ENCODE peak calls at places on chromosomes 1 and 21, in five cellular contexts. C is hepatocyte, S is skeletal muscle cell, H is endothelial cell, W is HAP-1. K is an unnamed sample.

GRCh38 chr21:43721939-43722338 is 3.0 kb downstream of the PDXK start:
- DNase-seq in C (no peak), S (no peak), H (no peak), W (no peak), K (no peak)

GRCh38 chr21:37592496-37592895 is 225.9 kb downstream of the DYRK1A start:
- DNase-seq in C (no peak), S (no peak), H (no peak), W (no peak), K (no peak)

GRCh38 chr1:235930543-235930942 is 63.8 kb upstream of the LYST start:
- DNase-seq in C (no peak), S (no peak), H (no peak), W (no peak), K (no peak)

GRCh38 chr1:55212349-55213028 is 2.7 kb downstream of the USP24 start:
- DNase-seq in C (no peak), S (no peak), H (no peak), W (peak), K (no peak)

GRCh38 chr1:169885207-169885606 is 8.5 kb downstream of the SCYL3 start:
- DNase-seq in C (no peak), S (no peak), H (no peak), W (no peak), K (no peak)

GRCh38 chr1:49448200-49448599 is 575.6 kb downstream of the AGBL4 start:
- DNase-seq in C (no peak), S (no peak), H (no peak), W (no peak), K (no peak)

GRCh38 chr1:246959944-246960693 is 28.4 kb upstream of the AHCTF1 start:
- DNase-seq in C (no peak), S (no peak), H (no peak), W (no peak), K (no peak)

GRCh38 chr1:50873458-50874187 is 86.4 kb downstream of the FAF1 start:
- DNase-seq in C (peak), S (no peak), H (peak), W (peak), K (peak)

GRCh38 chr1:36585760-36586072 is 103.0 kb upstream of the CSF3R start:
- DNase-seq in C (no peak), S (no peak), H (no peak), W (no peak), K (no peak)

GRCh38 chr21:38312822-38313221 is 56.0 kb downstream of the KCNJ15 start:
- DNase-seq in C (no peak), S (no peak), H (no peak), W (no peak), K (no peak)

GRCh38 chr1:19817160-19817559 is 2.1 kb upstream of the RNF186 start:
- DNase-seq in C (no peak), S (no peak), H (no peak), W (no peak), K (no peak)

GRCh38 chr1:220274122-220274855 is 2.0 kb upstream of the RAB3GAP2 start:
- DNase-seq in C (no peak), S (peak), H (no peak), W (no peak), K (no peak)

GRCh38 chr1:15758537-15758936 is at the start of gene FBLIM1:
- DNase-seq in C (peak), S (no peak), H (peak), W (peak), K (peak)

GRCh38 chr1:86912501-86912900 is 1.4 kb downstream of the SELENOF start:
- DNase-seq in C (peak), S (no peak), H (no peak), W (no peak), K (no peak)

GRCh38 chr1:913491-914252 is 10.1 kb upstream of the SAMD11 start:
- DNase-seq in C (no peak), S (no peak), H (peak), W (peak), K (no peak)

GRCh38 chr1:37043101-37043500 is 8.8 kb upstream of the GRIK3 start:
- DNase-seq in C (no peak), S (no peak), H (no peak), W (no peak), K (no peak)

GRCh38 chr1:81129366-81129765 is 671.4 kb upstream of the ADGRL2 start:
- DNase-seq in C (no peak), S (no peak), H (no peak), W (no peak), K (no peak)

GRCh38 chr21:29433366-29434059 is 134.8 kb downstream of the BACH1 start:
- DNase-seq in C (peak), S (no peak), H (no peak), W (no peak), K (no peak)

GRCh38 chr21:43790053-43790524 is 712 bp downstream of the RRP1 start:
- DNase-seq in C (no peak), S (no peak), H (no peak), W (no peak), K (no peak)

GRCh38 chr1:1120866-1121563 is 5.1 kb upstream of the C1orf159 start:
- DNase-seq in C (no peak), S (no peak), H (no peak), W (no peak), K (no peak)

GRCh38 chr21:33895356-33895755 is 20.2 kb downstream of the ATP5PO start:
- DNase-seq in C (no peak), S (no peak), H (no peak), W (no peak), K (no peak)

GRCh38 chr1:226784081-226785049 is 45.3 kb upstream of the ITPKB start:
- DNase-seq in C (no peak), S (no peak), H (no peak), W (peak), K (no peak)

GRCh38 chr1:181849071-181849470 is 212.4 kb downstream of the ZNF648 start:
- DNase-seq in C (no peak), S (no peak), H (no peak), W (no peak), K (no peak)

GRCh38 chr1:941588-942383 is 17.3 kb downstream of the NOC2L start:
- DNase-seq in C (peak), S (peak), H (no peak), W (peak), K (peak)

GRCh38 chr1:26694185-26694572 is 1.6 kb upstream of the ARID1A start:
- DNase-seq in C (peak), S (no peak), H (no peak), W (peak), K (no peak)

GRCh38 chr1:175234639-175235038 is 42.1 kb upstream of the KIAA0040 start:
- DNase-seq in C (peak), S (no peak), H (no peak), W (no peak), K (no peak)

GRCh38 chr1:116990612-116991151 is 10.9 kb upstream of the CD101 start:
- DNase-seq in C (no peak), S (peak), H (no peak), W (no peak), K (no peak)

GRCh38 chr1:150963535-150964489 is 10.8 kb downstream of the CERS2 start:
- DNase-seq in C (no peak), S (no peak), H (no peak), W (no peak), K (no peak)

GRCh38 chr1:152933196-152933595 is 13.8 kb upstream of the SPRR5 start:
- DNase-seq in C (no peak), S (no peak), H (no peak), W (no peak), K (no peak)

GRCh38 chr1:198730952-198731351 is 92.1 kb downstream of the PTPRC start:
- DNase-seq in C (no peak), S (no peak), H (no peak), W (no peak), K (no peak)

GRCh38 chr1:212226467-212226866 is 58.7 kb upstream of the PPP2R5A start:
- DNase-seq in C (no peak), S (no peak), H (no peak), W (no peak), K (no peak)

GRCh38 chr21:26918318-26919065 is 48.4 kb downstream of the ADAMTS5 start:
- DNase-seq in C (no peak), S (no peak), H (no peak), W (no peak), K (no peak)

GRCh38 chr1:182415789-182416188 is 15.3 kb upstream of the TEDDM1 start:
- DNase-seq in C (no peak), S (no peak), H (no peak), W (no peak), K (no peak)

GRCh38 chr1:227944931-227945890 is 2.5 kb downstream of the WNT9A start:
- DNase-seq in C (peak), S (no peak), H (no peak), W (no peak), K (no peak)

GRCh38 chr1:40630488-40631223 is 34.8 kb downstream of the RIMS3 start:
- DNase-seq in C (peak), S (no peak), H (peak), W (peak), K (peak)

GRCh38 chr1:37930246-37931142 is 16.4 kb downstream of the INPP5B start:
- DNase-seq in C (peak), S (no peak), H (no peak), W (no peak), K (no peak)

GRCh38 chr1:118927826-118928225 is 60.3 kb downstream of the TBX15 start:
- DNase-seq in C (no peak), S (no peak), H (no peak), W (no peak), K (no peak)

GRCh38 chr1:200415227-200415626 is 5.4 kb upstream of the ZNF281 start:
- DNase-seq in C (no peak), S (no peak), H (no peak), W (no peak), K (no peak)

GRCh38 chr1:41666991-41667631 is 182.6 kb upstream of the EDN2 start:
- DNase-seq in C (no peak), S (no peak), H (no peak), W (no peak), K (no peak)

K was measured in HEK293T.